ENCODE peak calls at places on chromosomes 12 and 14, in six cellular contexts. One of them, this sample, is unnamed.

GRCh38 chr14:77007975-77008421 is 20.5 kb downstream of the IRF2BPL start:
- ATAC-seq in upper lobe of left lung: peak
- ATAC-seq in HepG2: no peak
- ATAC-seq in K562: no peak
- ATAC-seq in GM12878: peak
- ATAC-seq in A549: peak
- ATAC-seq in this sample: peak

GRCh38 chr14:92850492-92850891 is 56.4 kb downstream of the GOLGA5 start:
- ATAC-seq in upper lobe of left lung: no peak
- ATAC-seq in HepG2: no peak
- ATAC-seq in K562: no peak
- ATAC-seq in GM12878: no peak
- ATAC-seq in A549: no peak
- ATAC-seq in this sample: no peak

GRCh38 chr14:72128629-72129028 is 196.4 kb downstream of the RGS6 start:
- ATAC-seq in upper lobe of left lung: no peak
- ATAC-seq in HepG2: no peak
- ATAC-seq in K562: no peak
- ATAC-seq in GM12878: peak
- ATAC-seq in A549: no peak
- ATAC-seq in this sample: no peak

GRCh38 chr12:27143676-27144075 is 61.3 kb upstream of the C12orf71 start:
- ATAC-seq in upper lobe of left lung: no peak
- ATAC-seq in HepG2: no peak
- ATAC-seq in K562: no peak
- ATAC-seq in GM12878: no peak
- ATAC-seq in A549: no peak
- ATAC-seq in this sample: no peak

GRCh38 chr12:48978291-48978740 is at the start of gene WNT1:
- ATAC-seq in upper lobe of left lung: no peak
- ATAC-seq in HepG2: peak
- ATAC-seq in K562: no peak
- ATAC-seq in GM12878: peak
- ATAC-seq in A549: peak
- ATAC-seq in this sample: no peak

GRCh38 chr14:99522457-99522891 is 41.3 kb downstream of the CCNK start:
- ATAC-seq in upper lobe of left lung: no peak
- ATAC-seq in HepG2: peak
- ATAC-seq in K562: peak
- ATAC-seq in GM12878: no peak
- ATAC-seq in A549: peak
- ATAC-seq in this sample: peak

GRCh38 chr14:53462931-53463778 is 310.0 kb upstream of the DDHD1 start:
- ATAC-seq in upper lobe of left lung: peak
- ATAC-seq in HepG2: peak
- ATAC-seq in K562: no peak
- ATAC-seq in GM12878: no peak
- ATAC-seq in A549: no peak
- ATAC-seq in this sample: no peak

GRCh38 chr12:54853933-54854538 is at the start of gene MUCL1:
- ATAC-seq in upper lobe of left lung: peak
- ATAC-seq in HepG2: peak
- ATAC-seq in K562: peak
- ATAC-seq in GM12878: peak
- ATAC-seq in A549: peak
- ATAC-seq in this sample: no peak

GRCh38 chr14:68628605-68629310 is 164.1 kb downstream of the ZFP36L1 start:
- ATAC-seq in upper lobe of left lung: peak
- ATAC-seq in HepG2: no peak
- ATAC-seq in K562: no peak
- ATAC-seq in GM12878: no peak
- ATAC-seq in A549: no peak
- ATAC-seq in this sample: no peak

GRCh38 chr12:110340706-110341105 is 59.7 kb downstream of the ATP2A2 start:
- ATAC-seq in upper lobe of left lung: no peak
- ATAC-seq in HepG2: no peak
- ATAC-seq in K562: no peak
- ATAC-seq in GM12878: no peak
- ATAC-seq in A549: no peak
- ATAC-seq in this sample: no peak

GRCh38 chr12:94769746-94770396 is 119.5 kb upstream of the TMCC3 start:
- ATAC-seq in upper lobe of left lung: no peak
- ATAC-seq in HepG2: no peak
- ATAC-seq in K562: no peak
- ATAC-seq in GM12878: peak
- ATAC-seq in A549: no peak
- ATAC-seq in this sample: no peak

GRCh38 chr12:52121848-52122838 is 42.6 kb downstream of the SMIM41 start:
- ATAC-seq in upper lobe of left lung: peak
- ATAC-seq in HepG2: peak
- ATAC-seq in K562: peak
- ATAC-seq in GM12878: peak
- ATAC-seq in A549: peak
- ATAC-seq in this sample: peak

GRCh38 chr14:103020271-103020910 is 37.0 kb downstream of the CDC42BPB start:
- ATAC-seq in upper lobe of left lung: peak
- ATAC-seq in HepG2: no peak
- ATAC-seq in K562: no peak
- ATAC-seq in GM12878: no peak
- ATAC-seq in A549: no peak
- ATAC-seq in this sample: no peak

GRCh38 chr14:93937519-93937918 is 10.4 kb downstream of the FAM181A start:
- ATAC-seq in upper lobe of left lung: no peak
- ATAC-seq in HepG2: no peak
- ATAC-seq in K562: no peak
- ATAC-seq in GM12878: no peak
- ATAC-seq in A549: no peak
- ATAC-seq in this sample: no peak

GRCh38 chr14:93935213-93935612 is 8.1 kb downstream of the FAM181A start:
- ATAC-seq in upper lobe of left lung: no peak
- ATAC-seq in HepG2: no peak
- ATAC-seq in K562: no peak
- ATAC-seq in GM12878: no peak
- ATAC-seq in A549: no peak
- ATAC-seq in this sample: no peak

GRCh38 chr14:93936926-93937325 is 9.8 kb downstream of the FAM181A start:
- ATAC-seq in upper lobe of left lung: no peak
- ATAC-seq in HepG2: no peak
- ATAC-seq in K562: no peak
- ATAC-seq in GM12878: no peak
- ATAC-seq in A549: no peak
- ATAC-seq in this sample: no peak

GRCh38 chr14:93938766-93939303 is 11.7 kb downstream of the FAM181A start:
- ATAC-seq in upper lobe of left lung: no peak
- ATAC-seq in HepG2: no peak
- ATAC-seq in K562: no peak
- ATAC-seq in GM12878: no peak
- ATAC-seq in A549: no peak
- ATAC-seq in this sample: no peak

DNA sequence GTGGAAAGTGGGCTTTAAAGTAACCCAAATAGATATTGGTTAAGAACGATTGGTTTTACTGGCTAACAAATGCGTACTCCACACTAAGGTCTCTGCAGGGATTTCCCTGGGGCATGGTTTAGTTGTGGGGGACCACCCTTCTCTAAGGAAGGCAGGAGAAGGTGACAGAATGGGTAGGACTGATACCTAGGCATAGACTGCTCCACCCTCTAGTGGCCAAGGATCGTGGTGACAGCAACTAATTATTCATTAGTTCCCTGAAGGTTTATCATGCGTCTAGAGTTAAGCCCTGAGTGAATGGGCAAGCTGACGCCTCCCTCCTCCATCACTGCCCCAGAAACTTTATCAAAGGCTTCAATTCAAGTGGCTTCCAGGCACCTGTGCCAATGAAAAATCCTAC is 9.1 kb downstream of the FAM181A start:
- ATAC-seq in upper lobe of left lung: no peak
- ATAC-seq in HepG2: peak
- ATAC-seq in K562: peak
- ATAC-seq in GM12878: peak
- ATAC-seq in A549: peak
- ATAC-seq in this sample: no peak
- TF ChIP-seq CTCF in upper lobe of left lung: peak
- TF ChIP-seq CTCF in HepG2: peak
- TF ChIP-seq CTCF in K562: peak
- TF ChIP-seq CTCF in GM12878: peak
- TF ChIP-seq CTCF in A549: peak
- TF ChIP-seq CTCF in this sample: peak

GRCh38 chr12:45234134-45234865 is 18.4 kb downstream of the ANO6 start:
- ATAC-seq in upper lobe of left lung: peak
- ATAC-seq in HepG2: peak
- ATAC-seq in K562: peak
- ATAC-seq in GM12878: peak
- ATAC-seq in A549: peak
- ATAC-seq in this sample: peak
- TF ChIP-seq EP300 in upper lobe of left lung: no peak
- TF ChIP-seq EP300 in HepG2: no peak
- TF ChIP-seq EP300 in K562: no peak
- TF ChIP-seq EP300 in GM12878: no peak
- TF ChIP-seq EP300 in A549: no peak
- TF ChIP-seq EP300 in this sample: no peak

GRCh38 chr12:113152835-113153814 is 3.6 kb downstream of the CFAP73 start:
- ATAC-seq in upper lobe of left lung: peak
- ATAC-seq in HepG2: peak
- ATAC-seq in K562: peak
- ATAC-seq in GM12878: peak
- ATAC-seq in A549: peak
- ATAC-seq in this sample: peak

GRCh38 chr12:113152196-113152834 is 2.8 kb downstream of the CFAP73 start:
- ATAC-seq in upper lobe of left lung: no peak
- ATAC-seq in HepG2: no peak
- ATAC-seq in K562: no peak
- ATAC-seq in GM12878: no peak
- ATAC-seq in A549: no peak
- ATAC-seq in this sample: no peak

GRCh38 chr12:113151655-113152054 is 2.1 kb downstream of the CFAP73 start:
- ATAC-seq in upper lobe of left lung: no peak
- ATAC-seq in HepG2: no peak
- ATAC-seq in K562: no peak
- ATAC-seq in GM12878: no peak
- ATAC-seq in A549: no peak
- ATAC-seq in this sample: no peak

GRCh38 chr12:113146999-113147398 is 2.5 kb upstream of the CFAP73 start:
- ATAC-seq in upper lobe of left lung: no peak
- ATAC-seq in HepG2: no peak
- ATAC-seq in K562: no peak
- ATAC-seq in GM12878: no peak
- ATAC-seq in A549: no peak
- ATAC-seq in this sample: no peak

GRCh38 chr12:113149361-113150150 is at the start of gene CFAP73:
- ATAC-seq in upper lobe of left lung: peak
- ATAC-seq in HepG2: peak
- ATAC-seq in K562: peak
- ATAC-seq in GM12878: no peak
- ATAC-seq in A549: peak
- ATAC-seq in this sample: peak
- TF ChIP-seq CTCF in upper lobe of left lung: no peak
- TF ChIP-seq CTCF in HepG2: no peak
- TF ChIP-seq CTCF in K562: no peak
- TF ChIP-seq CTCF in GM12878: no peak
- TF ChIP-seq CTCF in A549: no peak
- TF ChIP-seq CTCF in this sample: no peak

DNA sequence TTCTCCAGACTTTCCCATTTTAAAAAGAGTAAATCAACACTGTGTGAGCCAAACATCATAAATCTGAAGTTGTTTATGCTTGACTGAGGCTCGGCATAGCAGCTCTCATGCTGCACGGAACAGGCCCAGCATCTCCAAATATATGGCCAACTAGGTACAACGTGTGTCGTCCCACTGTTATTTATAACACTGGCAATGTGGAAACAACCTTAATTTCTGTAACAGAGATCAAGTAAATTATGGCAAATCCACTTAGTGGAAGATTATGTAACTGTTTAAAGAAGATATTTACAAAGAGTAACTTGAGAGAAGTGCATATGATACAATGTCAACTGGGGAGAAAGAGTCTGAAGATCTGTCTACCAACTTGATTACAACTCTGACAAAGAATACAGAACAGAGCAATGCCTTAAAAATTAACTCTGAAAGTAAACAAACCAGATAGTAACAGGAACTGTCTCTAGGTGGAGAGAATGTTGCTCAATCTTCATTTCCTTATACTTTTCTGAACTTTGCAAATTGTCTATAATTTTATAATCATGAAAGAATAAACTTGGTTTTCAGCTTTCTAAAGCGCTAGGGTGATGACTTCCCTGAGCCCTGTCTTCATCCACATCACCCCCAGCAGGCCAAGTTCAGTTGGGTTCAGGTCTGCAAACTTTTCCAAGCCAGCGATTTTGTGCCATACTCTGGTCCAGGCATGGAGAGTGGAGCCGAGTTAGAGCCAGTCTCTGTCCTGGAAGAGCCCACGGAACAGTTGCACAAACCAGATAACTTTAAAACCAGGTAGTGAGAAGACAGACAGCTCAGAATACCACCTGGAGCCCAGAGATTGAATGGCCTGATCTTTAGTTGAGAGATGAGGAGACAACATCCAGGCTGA is 44.4 kb upstream of the BDKRB2 start:
- ATAC-seq in upper lobe of left lung: no peak
- ATAC-seq in HepG2: peak
- ATAC-seq in K562: no peak
- ATAC-seq in GM12878: no peak
- ATAC-seq in A549: peak
- ATAC-seq in this sample: no peak
- TF ChIP-seq EP300 in upper lobe of left lung: no peak
- TF ChIP-seq EP300 in HepG2: no peak
- TF ChIP-seq EP300 in K562: no peak
- TF ChIP-seq EP300 in GM12878: no peak
- TF ChIP-seq EP300 in A549: no peak
- TF ChIP-seq EP300 in this sample: no peak

GRCh38 chr14:104794641-104795467 is 694 bp downstream of the AKT1 start:
- ATAC-seq in upper lobe of left lung: no peak
- ATAC-seq in HepG2: peak
- ATAC-seq in K562: peak
- ATAC-seq in GM12878: peak
- ATAC-seq in A549: peak
- ATAC-seq in this sample: peak
- TF ChIP-seq CTCF in upper lobe of left lung: no peak
- TF ChIP-seq CTCF in HepG2: peak
- TF ChIP-seq CTCF in K562: no peak
- TF ChIP-seq CTCF in GM12878: no peak
- TF ChIP-seq CTCF in A549: no peak
- TF ChIP-seq CTCF in this sample: no peak

This sample was measured in gastroesophageal sphincter.